ENCODE peak calls at places on chromosomes 1 and 21, in four cellular contexts. One of them, this sample, is unnamed.

GRCh38 chr1:181583598-181583997 is 100.3 kb downstream of the CACNA1E start:
- DNase-seq in breast epithelium: no peak
- DNase-seq in HCT116: peak; percentile 4
- DNase-seq in sigmoid colon: no peak
- DNase-seq in this sample: no peak

GRCh38 chr1:55146781-55147180 is 68.4 kb downstream of the USP24 start:
- DNase-seq in sigmoid colon: peak; percentile 73
- DNase-seq in HCT116: no peak
- DNase-seq in breast epithelium: no peak
- DNase-seq in this sample: no peak

GRCh38 chr1:60637651-60638050 is 444.7 kb upstream of the NFIA start:
- DNase-seq in sigmoid colon: no peak
- DNase-seq in breast epithelium: no peak
- DNase-seq in HCT116: no peak
- DNase-seq in this sample: no peak

GRCh38 chr21:33642027-33642895 is at the start of gene ITSN1:
- DNase-seq in breast epithelium: peak; percentile 100
- DNase-seq in HCT116: peak; percentile 98
- DNase-seq in sigmoid colon: peak; percentile 100
- DNase-seq in this sample: peak; percentile 100

GRCh38 chr1:156499703-156500577 is 635 bp downstream of the MEF2D start:
- DNase-seq in sigmoid colon: peak; percentile 88
- DNase-seq in breast epithelium: no peak
- DNase-seq in HCT116: no peak
- DNase-seq in this sample: no peak

GRCh38 chr1:176029155-176029554 is 177.9 kb downstream of the COP1 start:
- DNase-seq in sigmoid colon: no peak
- DNase-seq in breast epithelium: no peak
- DNase-seq in HCT116: no peak
- DNase-seq in this sample: no peak

GRCh38 chr1:157404063-157404501 is 148.2 kb downstream of the FCRL5 start:
- DNase-seq in sigmoid colon: no peak
- DNase-seq in HCT116: no peak
- DNase-seq in breast epithelium: no peak
- DNase-seq in this sample: no peak

GRCh38 chr1:26432793-26433192 is 672 bp downstream of the DHDDS start:
- DNase-seq in breast epithelium: no peak
- DNase-seq in sigmoid colon: no peak
- DNase-seq in HCT116: no peak
- DNase-seq in this sample: no peak

GRCh38 chr1:223039990-223040389 is 103.1 kb downstream of the TLR5 start:
- DNase-seq in HCT116: no peak
- DNase-seq in breast epithelium: no peak
- DNase-seq in sigmoid colon: no peak
- DNase-seq in this sample: no peak

GRCh38 chr1:15712158-15712557 is 23.9 kb upstream of the SLC25A34 start:
- DNase-seq in breast epithelium: no peak
- DNase-seq in HCT116: no peak
- DNase-seq in sigmoid colon: no peak
- DNase-seq in this sample: no peak

GRCh38 chr1:111465754-111466153 is 8.0 kb upstream of the C1orf162 start:
- DNase-seq in breast epithelium: no peak
- DNase-seq in sigmoid colon: no peak
- DNase-seq in HCT116: no peak
- DNase-seq in this sample: no peak

GRCh38 chr1:89271616-89272015 is 1.0 kb downstream of the GBP5 start:
- DNase-seq in sigmoid colon: no peak
- DNase-seq in breast epithelium: no peak
- DNase-seq in HCT116: no peak
- DNase-seq in this sample: no peak

DNA sequence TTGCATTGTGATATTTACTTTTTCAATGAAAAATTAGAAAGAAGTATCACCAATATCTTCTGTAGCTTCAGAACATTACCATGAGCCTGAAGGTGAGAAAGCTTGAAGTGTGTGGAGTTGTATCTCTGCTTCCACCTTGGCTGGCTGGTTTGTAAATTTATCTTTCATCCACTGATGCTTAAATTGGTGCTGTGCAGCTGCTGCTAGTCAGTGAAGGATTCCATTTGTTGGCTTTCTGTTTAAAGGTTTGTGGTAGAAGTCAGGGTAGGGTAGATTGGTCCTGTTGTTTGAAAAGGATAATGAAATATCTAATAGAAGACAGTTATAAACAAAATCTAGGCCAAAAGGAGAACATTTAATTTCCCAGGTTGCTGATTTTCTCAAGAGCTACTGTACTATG is 105.7 kb downstream of the C1orf21 start:
- DNase-seq in HCT116: no peak
- DNase-seq in breast epithelium: no peak
- DNase-seq in sigmoid colon: no peak
- DNase-seq in this sample: no peak
- H3K4me1 ChIP-seq in HCT116: peaks cover 6% of the 10 kb centered on the region
- H3K4me1 ChIP-seq in breast epithelium: no peaks in the 10 kb centered on the region
- H3K4me1 ChIP-seq in sigmoid colon: peaks cover 47% of the 10 kb centered on the region
- H3K4me1 ChIP-seq in this sample: peaks cover 46% of the 10 kb centered on the region

GRCh38 chr1:213773975-213774374 is 213.8 kb upstream of the PROX1 start:
- DNase-seq in sigmoid colon: no peak
- DNase-seq in breast epithelium: no peak
- DNase-seq in HCT116: no peak
- DNase-seq in this sample: no peak

GRCh38 chr1:213783273-213783672 is 204.5 kb upstream of the PROX1 start:
- DNase-seq in HCT116: no peak
- DNase-seq in breast epithelium: no peak
- DNase-seq in sigmoid colon: no peak
- DNase-seq in this sample: no peak

GRCh38 chr1:213776974-213777373 is 210.8 kb upstream of the PROX1 start:
- DNase-seq in breast epithelium: no peak
- DNase-seq in sigmoid colon: no peak
- DNase-seq in HCT116: no peak
- DNase-seq in this sample: no peak

GRCh38 chr1:213783898-213784297 is 203.9 kb upstream of the PROX1 start:
- DNase-seq in HCT116: no peak
- DNase-seq in breast epithelium: no peak
- DNase-seq in sigmoid colon: no peak
- DNase-seq in this sample: no peak

DNA sequence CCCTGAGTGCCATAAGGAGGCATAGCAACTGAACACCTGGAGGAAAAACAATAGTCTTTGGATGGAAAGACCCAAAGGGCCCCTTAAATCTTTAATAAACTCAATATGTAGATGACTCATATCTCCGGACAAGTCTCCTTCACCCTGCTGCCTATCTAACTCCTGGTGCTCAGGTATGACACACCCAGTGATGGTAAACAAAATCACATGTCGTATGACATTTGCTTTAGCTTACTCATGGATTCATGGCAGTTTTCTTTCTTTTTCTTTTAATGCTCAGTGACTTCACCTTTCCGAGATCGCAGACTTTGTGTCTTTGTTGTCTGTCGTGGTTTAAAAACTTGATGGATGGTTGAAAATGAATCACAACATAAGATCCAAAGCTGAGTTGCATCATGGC is 208.5 kb upstream of the PROX1 start:
- DNase-seq in sigmoid colon: no peak
- DNase-seq in HCT116: peak; percentile 1
- DNase-seq in breast epithelium: no peak
- DNase-seq in this sample: no peak
- TF ChIP-seq POLR2AphosphoS5 in sigmoid colon: no peak
- TF ChIP-seq POLR2AphosphoS5 in HCT116: no peak
- TF ChIP-seq POLR2AphosphoS5 in breast epithelium: no peak
- TF ChIP-seq POLR2AphosphoS5 in this sample: no peak

GRCh38 chr1:101365186-101365585 is 128.4 kb downstream of the S1PR1 start:
- DNase-seq in sigmoid colon: no peak
- DNase-seq in breast epithelium: no peak
- DNase-seq in HCT116: no peak
- DNase-seq in this sample: peak; percentile 37
- H3K27ac ChIP-seq in sigmoid colon: no peak overlapping the region
- H3K27ac ChIP-seq in breast epithelium: no peak overlapping the region
- H3K27ac ChIP-seq in HCT116: no peak overlapping the region
- H3K27ac ChIP-seq in this sample: no peak overlapping the region

GRCh38 chr1:41379741-41380130 is 18.5 kb downstream of the FOXO6 start:
- DNase-seq in breast epithelium: no peak
- DNase-seq in HCT116: no peak
- DNase-seq in sigmoid colon: peak; percentile 65
- DNase-seq in this sample: no peak

GRCh38 chr1:41378222-41378621 is 17.0 kb downstream of the FOXO6 start:
- DNase-seq in HCT116: no peak
- DNase-seq in sigmoid colon: peak; percentile 59
- DNase-seq in breast epithelium: no peak
- DNase-seq in this sample: no peak

GRCh38 chr1:41380195-41380594 is 19.0 kb downstream of the FOXO6 start:
- DNase-seq in breast epithelium: no peak
- DNase-seq in HCT116: no peak
- DNase-seq in sigmoid colon: peak; percentile 62
- DNase-seq in this sample: no peak

GRCh38 chr1:41377397-41377796 is 16.2 kb downstream of the FOXO6 start:
- DNase-seq in sigmoid colon: no peak
- DNase-seq in breast epithelium: no peak
- DNase-seq in HCT116: no peak
- DNase-seq in this sample: no peak

GRCh38 chr1:41378999-41379740 is 17.9 kb downstream of the FOXO6 start:
- DNase-seq in HCT116: no peak
- DNase-seq in breast epithelium: no peak
- DNase-seq in sigmoid colon: peak; percentile 62
- DNase-seq in this sample: no peak
- H3K4me1 ChIP-seq in HCT116: peaks cover 10% of the 10 kb centered on the region
- H3K4me1 ChIP-seq in breast epithelium: peaks cover 3% of the 10 kb centered on the region
- H3K4me1 ChIP-seq in sigmoid colon: peaks cover 29% of the 10 kb centered on the region
- H3K4me1 ChIP-seq in this sample: peaks cover 43% of the 10 kb centered on the region